ENCODE peak calls at places on chromosomes 1 and 21, in five cellular contexts. T is B cell; I is NCI-H1694; U is neural crest cell; L is stimulated activated CD4-positive, alpha-beta T cell treated with anti-CD3 and anti-CD28 coated beads, TNF-alpha, amount 100 ng/mL, for 24 hours. X is an unnamed sample.

GRCh38 chr1:231116741-231117140 is 45.1 kb upstream of the TRIM67 start:
- DNase-seq in I (no peak), U (no peak), T (no peak), L (no peak), X (no peak)

GRCh38 chr1:206908038-206908437 is 10.8 kb downstream of the IL24 start:
- DNase-seq in T (peak; percentile 30), I (no peak), L (no peak), U (no peak), X (no peak)

GRCh38 chr1:115669886-115670285 is 28.1 kb downstream of the VANGL1 start:
- DNase-seq in U (no peak), I (no peak), L (no peak), T (no peak), X (no peak)

GRCh38 chr1:68147534-68147933 is 84.8 kb downstream of the WLS start:
- DNase-seq in U (no peak), L (no peak), I (no peak), T (no peak), X (no peak)

GRCh38 chr1:17276568-17276967 is 27.7 kb downstream of the PADI3 start:
- DNase-seq in L (no peak), U (no peak), I (peak; percentile 75), T (no peak), X (peak; percentile 75)

GRCh38 chr1:151773698-151774097 is 10.4 kb upstream of the MRPL9 start:
- DNase-seq in T (no peak), U (no peak), L (no peak), I (no peak), X (no peak)

GRCh38 chr1:205246426-205247119 is 18.8 kb downstream of the TMCC2 start:
- DNase-seq in U (no peak), T (no peak), I (no peak), L (no peak), X (no peak)

GRCh38 chr1:10693497-10694273 is 102.8 kb downstream of the CASZ1 start:
- DNase-seq in T (peak; percentile 68), U (no peak), L (no peak), I (no peak), X (peak; percentile 74)

GRCh38 chr1:107669996-107670395 is 295.0 kb downstream of the VAV3 start:
- DNase-seq in L (no peak), I (peak; percentile 39), T (no peak), U (no peak), X (no peak)

GRCh38 chr1:203148127-203148526 is 20.6 kb downstream of the ADORA1 start:
- DNase-seq in T (no peak), I (peak; percentile 14), U (no peak), L (no peak), X (no peak)

GRCh38 chr1:61261585-61261984 is 179.2 kb downstream of the NFIA start:
- DNase-seq in I (no peak), U (no peak), T (no peak), L (no peak), X (no peak)

GRCh38 chr1:25563330-25564215 is 20.2 kb downstream of the LDLRAP1 start:
- DNase-seq in U (peak; percentile 59), I (no peak), L (no peak), T (no peak), X (no peak)

GRCh38 chr1:53511323-53511932 is 52.2 kb downstream of the DMRTB1 start:
- DNase-seq in I (no peak), L (no peak), U (no peak), T (no peak), X (no peak)

GRCh38 chr21:40936151-40936550 is 89.2 kb upstream of the DSCAM start:
- DNase-seq in I (no peak), L (no peak), T (no peak), U (no peak), X (no peak)

GRCh38 chr1:46186076-46186475 is 9.8 kb upstream of the P3R3URF start:
- DNase-seq in T (no peak), L (no peak), I (no peak), U (no peak), X (no peak)

GRCh38 chr21:19992540-19992939 is 1005.7 kb upstream of the NCAM2 start:
- DNase-seq in T (no peak), U (no peak), I (no peak), L (no peak), X (no peak)

GRCh38 chr1:214377886-214378285 is 96.9 kb downstream of the SMYD2 start:
- DNase-seq in L (no peak), T (no peak), I (no peak), U (no peak), X (no peak)

GRCh38 chr1:21820597-21821232 is 8.7 kb downstream of the LDLRAD2 start:
- DNase-seq in T (no peak), I (no peak), L (no peak), U (no peak), X (no peak)

GRCh38 chr1:153343040-153343681 is 5.5 kb downstream of the PGLYRP4 start:
- DNase-seq in U (no peak), T (no peak), I (no peak), L (no peak), X (no peak)

GRCh38 chr1:35642472-35642955 is 1.2 kb upstream of the PSMB2 start:
- DNase-seq in L (no peak), U (no peak), T (no peak), I (no peak), X (peak; percentile 16)

GRCh38 chr1:28812669-28813468 is 899 bp downstream of the OPRD1 start:
- DNase-seq in U (peak; percentile 44), I (peak; percentile 29), T (no peak), L (no peak), X (no peak)

GRCh38 chr1:174535207-174535606 is 87.4 kb downstream of the GPR52 start:
- DNase-seq in L (no peak), U (no peak), I (no peak), T (no peak), X (no peak)

GRCh38 chr1:228765543-228765942 is 30.3 kb downstream of the RHOU start:
- DNase-seq in I (no peak), L (no peak), T (no peak), U (no peak), X (no peak)

GRCh38 chr1:92504751-92505692 is 18.3 kb upstream of the GFI1 start:
- DNase-seq in I (no peak), T (no peak), L (no peak), U (no peak), X (no peak)

GRCh38 chr1:229220163-229220846 is 50.6 kb upstream of the RAB4A start:
- DNase-seq in L (no peak), U (no peak), T (no peak), I (no peak), X (no peak)

GRCh38 chr1:205972491-205973168 is 29.4 kb upstream of the SLC26A9 start:
- DNase-seq in U (no peak), L (no peak), T (no peak), I (no peak), X (no peak)

GRCh38 chr1:9317591-9318331 is 25.1 kb downstream of the SPSB1 start:
- DNase-seq in I (no peak), T (no peak), L (no peak), U (no peak), X (no peak)

GRCh38 chr1:198495635-198496034 is 44.8 kb downstream of the ATP6V1G3 start:
- DNase-seq in U (no peak), I (no peak), T (no peak), L (no peak), X (no peak)

X was measured in NB4.